ENCODE peak calls at places on chromosomes 4 and X, in eight cellular contexts. B is sigmoid colon; J is heart left ventricle; I is hepatocyte; M is lower lobe of right lung; Z is fibroblast of lung; L is CD8-positive, alpha-beta memory T cell; T is ovary. H is an unnamed sample.

GRCh38 chr4:173231916-173232315 is 63.3 kb downstream of the GALNT7 start:
- DNase-seq in B (no peak), J (no peak), I (peak), M (no peak), Z (peak), L (no peak), T (no peak), H (no peak)

GRCh38 chr4:143700060-143700419 is 435 bp downstream of the FREM3 start:
- DNase-seq in B (peak), J (peak), I (peak), M (no peak), Z (peak), L (no peak), T (no peak), H (no peak)

GRCh38 chr4:165440415-165440882 is 61.6 kb downstream of the CPE start:
- DNase-seq in B (no peak), J (no peak), I (peak), M (no peak), Z (peak), L (no peak), T (no peak), H (no peak)

GRCh38 chrX:129622757-129623301 is 31.9 kb downstream of the APLN start:
- DNase-seq in B (peak), J (no peak), I (peak), M (no peak), Z (peak), L (no peak), T (no peak), H (no peak)

GRCh38 chr4:151676301-151676700 is 84.5 kb downstream of the GATB start:
- DNase-seq in B (no peak), J (no peak), I (no peak), M (no peak), Z (peak), L (no peak), T (no peak), H (no peak)

GRCh38 chr4:24672871-24673270 is 88.5 kb upstream of the DHX15 start:
- DNase-seq in B (no peak), J (no peak), I (no peak), M (no peak), Z (no peak), L (no peak), T (no peak), H (no peak)

GRCh38 chrX:72269671-72270251 is 7.3 kb downstream of the RPS4X start:
- DNase-seq in B (no peak), J (no peak), I (no peak), M (no peak), Z (peak), L (no peak), T (no peak), H (no peak)

GRCh38 chr4:7074423-7074822 is 6.6 kb upstream of the GRPEL1 start:
- DNase-seq in B (no peak), J (no peak), I (no peak), M (no peak), Z (peak), L (no peak), T (no peak), H (no peak)

GRCh38 chrX:13761606-13762005 is 27.1 kb downstream of the OFD1 start:
- DNase-seq in B (no peak), J (no peak), I (peak), M (no peak), Z (no peak), L (no peak), T (no peak), H (no peak)

GRCh38 chr4:21819086-21819485 is 129.5 kb downstream of the KCNIP4 start:
- DNase-seq in B (no peak), J (peak), I (no peak), M (no peak), Z (peak), L (no peak), T (no peak), H (no peak)

GRCh38 chr4:174216935-174217272 is 66.6 kb downstream of the FBXO8 start:
- DNase-seq in B (no peak), J (no peak), I (no peak), M (no peak), Z (no peak), L (no peak), T (no peak), H (no peak)

GRCh38 chr4:53497446-53498069 is 93.7 kb downstream of the LNX1 start:
- DNase-seq in B (peak), J (peak), I (peak), M (no peak), Z (peak), L (no peak), T (peak), H (no peak)

GRCh38 chr4:41205854-41206460 is 8.4 kb downstream of the APBB2 start:
- DNase-seq in B (no peak), J (no peak), I (no peak), M (no peak), Z (peak), L (no peak), T (no peak), H (no peak)

GRCh38 chr4:41203841-41204240 is 10.5 kb downstream of the APBB2 start:
- DNase-seq in B (no peak), J (no peak), I (no peak), M (no peak), Z (no peak), L (no peak), T (no peak), H (no peak)

GRCh38 chr4:41205130-41205529 is 9.2 kb downstream of the APBB2 start:
- DNase-seq in B (no peak), J (no peak), I (no peak), M (no peak), Z (no peak), L (no peak), T (no peak), H (no peak)

GRCh38 chr4:41203169-41203568 is 11.2 kb downstream of the APBB2 start:
- DNase-seq in B (no peak), J (no peak), I (no peak), M (no peak), Z (peak), L (no peak), T (no peak), H (no peak)

DNA sequence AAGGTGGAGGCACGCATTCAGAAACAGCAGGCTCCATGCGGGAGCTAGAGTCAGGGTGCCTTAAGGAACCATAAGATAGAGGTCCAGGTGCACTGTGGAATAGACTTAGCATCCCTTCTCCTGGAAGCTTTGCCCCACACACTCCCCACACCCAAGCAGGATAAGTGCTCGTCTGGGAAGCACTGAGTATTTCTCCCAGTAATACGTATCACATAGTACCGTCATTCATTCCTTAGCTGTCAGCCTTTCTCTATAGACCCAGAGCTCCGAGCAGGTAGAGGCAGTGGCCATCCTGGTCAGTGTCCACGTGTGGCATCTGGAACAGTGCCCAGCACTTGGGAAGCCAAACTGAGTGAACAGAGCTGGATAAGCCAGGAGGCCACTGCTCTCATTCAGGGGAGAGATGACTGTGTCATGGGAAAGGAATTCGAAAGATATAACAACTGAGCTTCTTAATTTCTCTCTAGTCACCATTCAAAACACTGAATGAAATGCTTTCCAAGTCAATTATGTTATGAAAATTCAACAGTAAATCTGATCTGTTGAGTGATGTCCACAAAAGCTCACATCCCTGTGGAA is 9.9 kb downstream of the APBB2 start:
- DNase-seq in B (no peak), J (peak), I (no peak), M (no peak), Z (peak), L (no peak), T (peak), H (no peak)
- H3K27ac ChIP-seq in B (peak), J (peak), I (no peak), M (peak), Z (peak), L (no peak), T (no peak), H (no peak)

GRCh38 chrX:107775000-107775733 is 420 bp downstream of the TSC22D3 start:
- DNase-seq in B (peak), J (peak), I (peak), M (no peak), Z (no peak), L (no peak), T (no peak), H (no peak)
- H3K27ac ChIP-seq in B (peak), J (peak), I (peak), M (peak), Z (no peak), L (peak), T (peak), H (peak)

GRCh38 chr4:8453957-8454356 is 13.4 kb downstream of the TRMT44 start:
- DNase-seq in B (no peak), J (no peak), I (no peak), M (no peak), Z (no peak), L (no peak), T (no peak), H (no peak)

GRCh38 chr4:8451440-8452182 is 11.0 kb downstream of the TRMT44 start:
- DNase-seq in B (no peak), J (no peak), I (peak), M (no peak), Z (no peak), L (no peak), T (no peak), H (peak)
- H3K27ac ChIP-seq in B (no peak), J (peak), I (peak), M (peak), Z (no peak), L (no peak), T (no peak), H (peak)

GRCh38 chr4:153242848-153243324 is 38.6 kb downstream of the TRIM2 start:
- DNase-seq in B (no peak), J (no peak), I (no peak), M (no peak), Z (no peak), L (no peak), T (no peak), H (no peak)
- H3K27ac ChIP-seq in B (peak), J (no peak), I (peak), M (no peak), Z (no peak), L (no peak), T (no peak), H (no peak)

DNA sequence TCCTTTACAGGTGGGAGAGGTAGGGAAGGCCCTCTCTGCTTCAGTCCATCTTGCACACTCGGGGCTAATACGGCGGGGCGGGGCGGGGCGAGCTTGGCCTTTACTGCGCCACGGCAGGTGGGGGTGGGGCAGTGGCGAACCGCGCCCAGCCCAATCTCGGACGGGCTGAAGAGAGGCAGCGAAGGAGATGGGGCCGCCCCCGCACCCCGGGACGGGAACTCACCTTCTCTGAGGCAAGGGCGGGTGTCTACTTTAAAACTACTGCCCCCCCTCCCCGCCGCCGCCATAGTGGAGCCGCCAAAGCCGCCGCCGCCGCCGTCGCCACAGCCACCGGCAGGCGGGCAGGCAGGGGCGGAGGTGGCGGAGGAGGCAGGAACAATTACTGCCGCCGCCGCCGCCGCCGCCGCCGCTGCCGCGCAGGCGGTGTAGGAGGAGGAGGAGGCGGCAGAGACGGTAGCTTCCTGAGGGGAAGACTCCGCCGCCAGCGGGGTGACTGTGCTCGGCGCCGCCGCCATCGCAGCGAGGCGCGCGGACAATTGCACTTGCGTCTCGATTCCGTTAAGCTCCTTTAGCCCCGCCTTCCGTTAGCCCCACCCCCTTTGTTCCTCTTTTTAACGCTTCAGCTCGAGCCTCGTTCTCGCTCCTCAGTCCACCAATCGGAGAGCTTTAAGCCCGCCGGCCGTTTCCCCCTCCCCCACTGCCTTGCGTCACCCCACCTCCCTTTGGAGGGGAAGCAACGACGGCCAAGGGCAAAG is at the start of gene ZMAT1:
- DNase-seq in B (peak), J (peak), I (peak), M (peak), Z (peak), L (peak), T (peak), H (peak)
- H3K27ac ChIP-seq in B (peak), J (peak), I (peak), M (peak), Z (no peak), L (peak), T (peak), H (peak)

H was measured in prostate gland.